ENCODE peak calls at places on chromosomes 12 and 14, in eight cellular contexts. P, H, E, A, B, Z, W and D are unnamed samples.

GRCh38 chr14:38951451-38951850 is 151.6 kb downstream of the SEC23A start:
- DNase-seq in P (no peak), H (no peak), E (no peak), A (no peak), B (peak; percentile 55), Z (no peak), W (no peak), D (no peak)

GRCh38 chr12:6724409-6724797 is 557 bp downstream of the COPS7A start:
- DNase-seq in P (peak; percentile 33), H (no peak), E (no peak), A (peak; percentile 42), B (no peak), Z (no peak), W (peak; percentile 21), D (no peak)

GRCh38 chr14:33847066-33847465 is 103.8 kb downstream of the EGLN3 start:
- DNase-seq in P (no peak), H (no peak), E (no peak), A (no peak), B (peak; percentile 28), Z (no peak), W (no peak), D (no peak)

GRCh38 chr12:112844814-112845565 is 53.4 kb downstream of the RPH3A start:
- DNase-seq in P (no peak), H (no peak), E (no peak), A (no peak), B (no peak), Z (no peak), W (no peak), D (no peak)

GRCh38 chr12:97680751-97681150 is 218.1 kb downstream of the RMST start:
- DNase-seq in P (no peak), H (no peak), E (no peak), A (no peak), B (no peak), Z (no peak), W (peak; percentile 18), D (no peak)

GRCh38 chr14:52399886-52400599 is 85.9 kb downstream of the PTGER2 start:
- DNase-seq in P (peak; percentile 46), H (no peak), E (no peak), A (no peak), B (peak; percentile 70), Z (no peak), W (no peak), D (no peak)

GRCh38 chr14:34865889-34866574 is 9.1 kb downstream of the BAZ1A start:
- DNase-seq in P (no peak), H (no peak), E (no peak), A (no peak), B (no peak), Z (no peak), W (no peak), D (no peak)

GRCh38 chr14:50037837-50038236 is 78.5 kb downstream of the VCPKMT start:
- DNase-seq in P (no peak), H (no peak), E (no peak), A (no peak), B (no peak), Z (no peak), W (peak; percentile 45), D (no peak)

GRCh38 chr14:68127166-68127565 is 307.6 kb downstream of the RAD51B start:
- DNase-seq in P (no peak), H (no peak), E (no peak), A (no peak), B (no peak), Z (no peak), W (no peak), D (no peak)

GRCh38 chr12:84807249-84807648 is 105.3 kb downstream of the SLC6A15 start:
- DNase-seq in P (no peak), H (no peak), E (no peak), A (no peak), B (peak; percentile 32), Z (no peak), W (no peak), D (no peak)

GRCh38 chr12:11650697-11651281 is 1.3 kb downstream of the ETV6 start:
- DNase-seq in P (peak; percentile 63), H (no peak), E (no peak), A (no peak), B (peak; percentile 50), Z (no peak), W (peak; percentile 11), D (no peak)

GRCh38 chr12:124684496-124684895 is 117.1 kb upstream of the NCOR2 start:
- DNase-seq in P (no peak), H (no peak), E (no peak), A (no peak), B (no peak), Z (no peak), W (no peak), D (no peak)

GRCh38 chr14:69620981-69621380 is 9.6 kb downstream of the SUSD6 start:
- DNase-seq in P (no peak), H (no peak), E (no peak), A (no peak), B (no peak), Z (no peak), W (no peak), D (no peak)

GRCh38 chr12:48198619-48198973 is 4.5 kb downstream of the OR10AD1 start:
- DNase-seq in P (no peak), H (peak; percentile 35), E (no peak), A (no peak), B (peak; percentile 22), Z (no peak), W (peak; percentile 52), D (no peak)

GRCh38 chr12:39224971-39225370 is 217.9 kb downstream of the KIF21A start:
- DNase-seq in P (no peak), H (no peak), E (no peak), A (no peak), B (no peak), Z (no peak), W (no peak), D (no peak)

GRCh38 chr12:115093261-115093660 is 409.3 kb upstream of the TBX3 start:
- DNase-seq in P (no peak), H (no peak), E (no peak), A (no peak), B (no peak), Z (no peak), W (no peak), D (no peak)

GRCh38 chr12:123261196-123261595 is 10.5 kb downstream of the CDK2AP1 start:
- DNase-seq in P (no peak), H (no peak), E (no peak), A (no peak), B (no peak), Z (no peak), W (no peak), D (no peak)

GRCh38 chr12:80299976-80300375 is 144.1 kb upstream of the PTPRQ start:
- DNase-seq in P (no peak), H (no peak), E (no peak), A (no peak), B (no peak), Z (no peak), W (no peak), D (no peak)

GRCh38 chr12:132308311-132309161 is 20.9 kb downstream of the GALNT9 start:
- DNase-seq in P (no peak), H (no peak), E (no peak), A (no peak), B (no peak), Z (no peak), W (no peak), D (no peak)

GRCh38 chr12:53096089-53096741 is 1.3 kb upstream of the IGFBP6 start:
- DNase-seq in P (peak; percentile 29), H (no peak), E (no peak), A (no peak), B (peak; percentile 54), Z (no peak), W (no peak), D (no peak)

GRCh38 chr14:91215381-91215780 is 29.1 kb downstream of the GPR68 start:
- DNase-seq in P (no peak), H (no peak), E (no peak), A (no peak), B (no peak), Z (no peak), W (no peak), D (no peak)

GRCh38 chr14:44798386-44799242 is 163.1 kb downstream of the KLHL28 start:
- DNase-seq in P (no peak), H (no peak), E (no peak), A (no peak), B (no peak), Z (no peak), W (no peak), D (no peak)

GRCh38 chr12:95173392-95174251 is 43.6 kb downstream of the FGD6 start:
- DNase-seq in P (peak; percentile 73), H (peak; percentile 88), E (peak; percentile 16), A (peak; percentile 90), B (peak; percentile 98), Z (no peak), W (no peak), D (no peak)

GRCh38 chr14:25215607-25216006 is 165.7 kb upstream of the STXBP6 start:
- DNase-seq in P (no peak), H (no peak), E (no peak), A (no peak), B (no peak), Z (no peak), W (no peak), D (no peak)

GRCh38 chr12:50240792-50241114 is 42.6 kb downstream of the LIMA1 start:
- DNase-seq in P (no peak), H (no peak), E (no peak), A (no peak), B (no peak), Z (no peak), W (no peak), D (no peak)

GRCh38 chr12:50529345-50529744 is 24.6 kb downstream of the DIP2B start:
- DNase-seq in P (no peak), H (no peak), E (no peak), A (no peak), B (no peak), Z (no peak), W (no peak), D (no peak)

GRCh38 chr12:64400041-64400440 is 4.2 kb upstream of the XPOT start:
- DNase-seq in P (no peak), H (no peak), E (no peak), A (peak; percentile 40), B (peak; percentile 89), Z (no peak), W (no peak), D (no peak)

GRCh38 chr14:54447231-54447692 is 6.1 kb upstream of the CNIH1 start:
- DNase-seq in P (no peak), H (no peak), E (no peak), A (peak; percentile 72), B (peak; percentile 83), Z (no peak), W (no peak), D (no peak)

GRCh38 chr14:88706425-88706824 is 86.3 kb downstream of the EML5 start:
- DNase-seq in P (no peak), H (no peak), E (no peak), A (no peak), B (peak; percentile 53), Z (no peak), W (no peak), D (no peak)

GRCh38 chr12:41576925-41577324 is 388.8 kb downstream of the PDZRN4 start:
- DNase-seq in P (no peak), H (no peak), E (no peak), A (no peak), B (no peak), Z (no peak), W (no peak), D (no peak)

GRCh38 chr14:35341454-35342159 is 49.4 kb downstream of the PSMA6 start:
- DNase-seq in P (peak; percentile 97), H (peak; percentile 100), E (peak; percentile 79), A (peak; percentile 93), B (peak; percentile 49), Z (no peak), W (peak; percentile 88), D (peak; percentile 96)

GRCh38 chr14:86882818-86883217 is 1110.2 kb downstream of the GALC start:
- DNase-seq in P (no peak), H (no peak), E (no peak), A (no peak), B (no peak), Z (no peak), W (no peak), D (no peak)

GRCh38 chr14:55188686-55189295 is 2.6 kb downstream of the DLGAP5 start:
- DNase-seq in P (no peak), H (no peak), E (no peak), A (no peak), B (peak; percentile 49), Z (no peak), W (no peak), D (no peak)

GRCh38 chr14:60963761-60964160 is 17.1 kb downstream of the TRMT5 start:
- DNase-seq in P (no peak), H (no peak), E (no peak), A (no peak), B (no peak), Z (no peak), W (no peak), D (no peak)